ENCODE peak calls at places on chromosomes 6 and 20, in five cellular contexts. D is cardiac muscle cell; W is Calu3; Q is nephron progenitor cell; S is CD8-positive, alpha-beta T cell. B is an unnamed sample.

GRCh38 chr6:26214826-26215199 is 127.6 kb downstream of the HFE start:
- DNase-seq in W (no peak), S (no peak), Q (no peak), D (no peak), B (no peak)

GRCh38 chr20:41029150-41029872 is 689 bp downstream of the TOP1 start:
- DNase-seq in Q (peak; percentile 43), W (peak; percentile 57), S (peak; percentile 33), D (no peak), B (no peak)

GRCh38 chr6:40671338-40672050 is 84.3 kb upstream of the LRFN2 start:
- DNase-seq in S (no peak), W (no peak), D (no peak), Q (no peak), B (no peak)

GRCh38 chr6:37106982-37107453 is 62.9 kb upstream of the PIM1 start:
- DNase-seq in Q (no peak), S (no peak), W (no peak), D (no peak), B (no peak)

GRCh38 chr6:71457883-71458282 is 169.3 kb downstream of the OGFRL1 start:
- DNase-seq in W (peak; percentile 18), S (no peak), Q (no peak), D (no peak), B (no peak)

GRCh38 chr20:63657260-63657936 is 714 bp upstream of the RTEL1 start:
- DNase-seq in Q (no peak), S (no peak), D (no peak), W (no peak), B (no peak)

GRCh38 chr20:3925113-3925695 is 36.0 kb downstream of the PANK2 start:
- DNase-seq in D (no peak), S (no peak), W (no peak), Q (no peak), B (no peak)

GRCh38 chr6:144653885-144654505 is 368.9 kb downstream of the UTRN start:
- DNase-seq in Q (no peak), W (no peak), S (no peak), D (no peak), B (no peak)

GRCh38 chr6:21946298-21946783 is 350.5 kb downstream of the PRL start:
- DNase-seq in D (peak; percentile 81), S (no peak), Q (no peak), W (peak; percentile 54), B (no peak)

GRCh38 chr6:136037885-136038460 is 186.5 kb downstream of the PDE7B start:
- DNase-seq in W (no peak), Q (peak; percentile 3), S (no peak), D (peak; percentile 76), B (no peak)
- TF ChIP-seq CTCF in W (no peak), Q (no peak), S (no peak), D (peak; percentile 50), B (no peak)

GRCh38 chr6:19771753-19772336 is 65.3 kb upstream of the ID4 start:
- DNase-seq in S (no peak), W (no peak), D (peak; percentile 30), Q (no peak), B (no peak)
- TF ChIP-seq CTCF in S (no peak), W (no peak), D (no peak), Q (no peak), B (no peak)

DNA sequence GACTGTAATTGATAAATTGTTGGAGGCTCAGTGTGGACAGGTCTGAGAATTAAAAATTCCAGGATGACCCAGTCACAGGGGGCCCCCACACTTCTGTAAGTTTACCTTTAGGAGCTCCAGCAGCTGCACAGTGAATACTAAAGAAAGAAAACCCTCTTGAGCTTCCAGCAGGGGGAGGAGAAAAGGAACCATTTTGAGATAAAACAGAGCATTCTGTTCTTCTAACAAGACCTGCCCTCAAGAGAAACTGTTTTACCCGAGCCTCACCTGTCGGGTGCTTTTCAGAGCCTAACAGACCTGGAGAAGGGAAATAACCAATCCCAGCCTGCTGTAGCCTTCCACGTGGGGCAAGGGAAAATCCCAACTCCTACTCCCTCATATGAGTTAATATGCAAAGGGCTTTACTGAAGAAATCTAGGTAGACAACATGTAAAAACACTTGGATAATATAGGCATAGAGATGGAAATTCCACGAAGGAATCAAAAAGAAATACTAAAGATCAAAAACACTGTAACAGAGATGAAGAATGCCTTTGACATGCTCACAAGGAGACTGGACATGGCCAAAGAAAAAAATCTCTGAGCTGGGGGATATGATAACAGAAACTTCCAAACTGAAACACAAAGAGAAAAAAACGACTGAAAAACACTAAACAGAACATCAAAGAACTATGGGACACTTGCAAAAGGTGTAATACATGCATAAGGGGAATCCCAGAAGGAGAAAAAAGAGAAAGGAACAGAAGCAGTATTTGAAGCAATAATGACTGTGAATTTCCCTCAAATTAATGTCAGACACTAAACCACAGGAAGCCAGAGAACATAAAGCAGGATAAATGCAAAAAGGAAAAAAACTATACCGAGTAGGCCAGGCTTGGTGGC is 117.6 kb upstream of the ARID1B start:
- DNase-seq in S (no peak), W (no peak), D (no peak), Q (no peak), B (no peak)
- TF ChIP-seq CTCF in S (no peak), W (no peak), D (peak; percentile 21), Q (no peak), B (no peak)

DNA sequence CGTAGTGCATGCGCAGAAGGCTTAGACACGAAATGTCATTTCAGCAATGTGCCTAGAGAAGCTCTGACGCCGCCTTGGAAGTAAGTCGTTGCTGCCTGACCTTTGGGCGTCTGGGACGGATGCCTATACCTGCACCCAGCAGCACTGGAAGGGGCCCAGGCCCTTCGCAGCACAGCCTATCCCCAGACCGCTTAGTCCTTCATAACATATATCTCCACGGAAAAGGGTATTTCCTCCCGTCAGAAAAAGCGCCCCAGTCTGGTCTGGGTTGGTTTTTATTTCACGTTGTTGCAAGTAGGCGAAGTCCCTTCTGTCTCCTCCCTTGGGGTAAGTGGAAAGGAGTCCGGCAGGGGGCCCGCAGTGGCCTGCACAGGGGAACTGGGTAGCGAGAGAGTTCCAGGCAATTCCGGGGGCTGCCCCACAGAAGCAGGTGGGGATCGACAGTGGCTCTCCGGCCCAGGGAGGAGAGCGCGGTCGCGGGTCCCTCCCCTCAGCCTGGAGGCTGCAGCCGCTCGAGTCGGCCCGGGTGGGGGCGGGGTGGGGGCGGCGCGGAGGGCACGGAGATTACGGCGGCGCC is 558 bp upstream of the EYA4 start:
- DNase-seq in W (peak; percentile 72), Q (peak; percentile 58), S (no peak), D (peak; percentile 42), B (no peak)
- TF ChIP-seq CTCF in W (peak; percentile 47), Q (peak; percentile 15), S (no peak), D (peak; percentile 17), B (no peak)

DNA sequence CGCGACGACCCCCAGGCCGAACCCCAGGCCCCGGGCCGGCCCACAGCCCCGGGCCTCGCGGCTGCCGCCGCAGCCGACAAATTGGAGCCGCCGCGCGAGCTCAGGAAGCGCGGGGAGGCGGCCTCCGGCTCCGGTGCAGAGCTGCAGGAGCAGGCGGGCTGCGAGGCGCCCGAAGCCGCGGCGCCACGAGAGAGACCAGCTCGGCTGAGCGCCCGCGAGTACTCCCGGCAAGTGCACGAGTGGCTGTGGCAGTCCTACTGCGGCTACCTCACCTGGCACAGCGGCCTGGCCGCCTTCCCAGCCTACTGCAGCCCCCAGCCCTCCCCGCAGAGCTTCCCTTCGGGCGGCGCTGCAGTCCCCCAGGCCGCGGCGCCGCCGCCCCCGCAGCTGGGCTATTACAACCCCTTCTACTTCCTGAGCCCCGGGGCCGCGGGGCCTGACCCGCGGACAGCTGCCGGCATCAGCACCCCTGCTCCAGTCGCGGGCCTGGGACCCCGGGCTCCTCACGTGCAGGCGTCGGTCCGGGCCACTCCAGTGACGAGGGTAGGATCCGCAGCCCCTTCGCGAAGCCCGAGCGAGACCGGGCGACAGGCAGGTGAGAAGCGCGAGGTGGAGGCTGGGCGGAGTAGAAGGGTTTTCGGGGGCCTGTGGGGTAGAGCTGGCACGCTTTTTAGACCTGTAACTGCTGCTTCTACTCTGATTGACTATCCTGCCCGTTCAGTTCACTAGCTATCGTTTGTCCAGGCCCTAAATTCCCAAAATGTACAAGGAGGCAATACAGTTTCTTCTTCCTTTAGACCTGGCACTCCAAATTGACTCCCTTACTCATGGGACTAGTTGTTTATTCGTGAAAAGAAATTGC is 656 bp downstream of the FAM8A1 start:
- DNase-seq in D (peak; percentile 44), S (peak; percentile 48), W (no peak), Q (peak; percentile 65), B (no peak)
- TF ChIP-seq CTCF in D (no peak), S (no peak), W (no peak), Q (no peak), B (no peak)

GRCh38 chr20:44198872-44199271 is 11.7 kb downstream of the OSER1 start:
- DNase-seq in W (no peak), S (no peak), D (no peak), Q (no peak), B (no peak)

GRCh38 chr20:44195613-44196012 is 8.6 kb upstream of the JPH2 start:
- DNase-seq in W (no peak), D (no peak), Q (no peak), S (no peak), B (no peak)

GRCh38 chr20:44199877-44200276 is 10.7 kb downstream of the OSER1 start:
- DNase-seq in S (no peak), Q (no peak), D (no peak), W (no peak), B (no peak)

GRCh38 chr20:44193801-44194200 is 6.8 kb upstream of the JPH2 start:
- DNase-seq in D (no peak), S (no peak), W (no peak), Q (no peak), B (no peak)

GRCh38 chr20:44196278-44196677 is 9.3 kb upstream of the JPH2 start:
- DNase-seq in S (no peak), W (no peak), D (no peak), Q (no peak), B (no peak)
- TF ChIP-seq CTCF in S (no peak), W (no peak), D (peak; percentile 19), Q (no peak), B (no peak)

B was measured in CD14-positive monocyte.